ENCODE peak calls at places on chromosomes 3 and 15, in five cellular contexts. S is effector memory CD4-positive, alpha-beta T cell; A is heart left ventricle; G is right cardiac atrium; O is SK-N-MC. U is an unnamed sample.
A peak's percentile ranks its signal among the peaks of the same experiment; 100 is the strongest.

GRCh38 chr15:101088788-101089578 is 162.9 kb downstream of the CHSY1 start:
- DNase-seq in S (peak; percentile 61), O (no peak), G (peak; percentile 76), A (peak; percentile 76), U (no peak)

GRCh38 chr15:43274136-43274535 is 7.4 kb upstream of the TGM5 start:
- DNase-seq in O (no peak), S (no peak), G (peak; percentile 59), A (peak; percentile 94), U (peak; percentile 61)

GRCh38 chr15:74957301-74958035 is 896 bp upstream of the RPP25 start:
- DNase-seq in O (no peak), G (peak; percentile 73), A (peak; percentile 70), S (no peak), U (no peak)

GRCh38 chr15:37004981-37005735 is 95.2 kb downstream of the MEIS2 start:
- DNase-seq in G (no peak), S (no peak), A (no peak), O (no peak), U (no peak)

GRCh38 chr3:64667887-64668581 is 19.8 kb downstream of the ADAMTS9 start:
- DNase-seq in O (no peak), G (peak; percentile 72), S (no peak), A (peak; percentile 75), U (no peak)

GRCh38 chr3:176690470-176690869 is 506.8 kb downstream of the TBL1XR1 start:
- DNase-seq in A (no peak), O (no peak), S (no peak), G (no peak), U (no peak)

GRCh38 chr3:49238274-49239127 is 38.5 kb downstream of the C3orf62 start:
- DNase-seq in S (no peak), G (no peak), O (no peak), A (peak; percentile 41), U (peak; percentile 78)

GRCh38 chr15:78177447-78177873 is 28.3 kb downstream of the IDH3A start:
- DNase-seq in A (peak; percentile 43), S (no peak), G (no peak), O (no peak), U (no peak)

GRCh38 chr3:72439321-72440183 is 408.7 kb downstream of the SHQ1 start:
- DNase-seq in A (no peak), G (no peak), O (no peak), S (no peak), U (no peak)

GRCh38 chr15:65056868-65057548 is 10.8 kb downstream of the RASL12 start:
- DNase-seq in S (no peak), A (no peak), G (no peak), O (no peak), U (no peak)

GRCh38 chr15:66172339-66172980 is 81.1 kb downstream of the MEGF11 start:
- DNase-seq in G (no peak), O (no peak), A (no peak), S (no peak), U (no peak)

GRCh38 chr3:30319713-30320112 is 286.7 kb upstream of the TGFBR2 start:
- DNase-seq in G (peak; percentile 45), S (peak; percentile 6), A (peak; percentile 27), O (no peak), U (no peak)

GRCh38 chr3:14297784-14298236 is 104.6 kb upstream of the SLC6A6 start:
- DNase-seq in G (peak; percentile 70), A (peak; percentile 68), O (no peak), S (no peak), U (no peak)

GRCh38 chr15:65307978-65308377 is 3.5 kb downstream of the RNU5B-1 start:
- DNase-seq in O (no peak), A (no peak), G (no peak), S (no peak), U (no peak)

GRCh38 chr15:69704229-69704628 is 251.6 kb downstream of the RPLP1 start:
- DNase-seq in G (no peak), S (no peak), O (no peak), A (no peak), U (no peak)

GRCh38 chr3:56758539-56758981 is 43.2 kb downstream of the ARHGEF3 start:
- DNase-seq in G (no peak), A (no peak), O (no peak), S (no peak), U (no peak)

GRCh38 chr3:12444582-12445468 is 39.5 kb upstream of the TSEN2 start:
- DNase-seq in G (no peak), A (no peak), O (no peak), S (no peak), U (no peak)

GRCh38 chr3:162670181-162670580 is 1173.6 kb downstream of the OTOL1 start:
- DNase-seq in S (no peak), G (no peak), O (no peak), A (no peak), U (no peak)

GRCh38 chr15:44712108-44713005 is 1.0 kb downstream of the B2M start:
- DNase-seq in A (peak; percentile 79), G (peak; percentile 69), S (peak; percentile 61), O (no peak), U (peak; percentile 24)

GRCh38 chr3:69032137-69032536 is 18.7 kb upstream of the EOGT start:
- DNase-seq in G (no peak), A (no peak), O (no peak), S (no peak), U (no peak)

GRCh38 chr15:47951761-47952160 is 169.0 kb upstream of the SLC24A5 start:
- DNase-seq in S (no peak), G (no peak), O (no peak), A (no peak), U (no peak)

GRCh38 chr3:79367803-79368202 is 400.0 kb downstream of the ROBO1 start:
- DNase-seq in S (no peak), G (no peak), O (no peak), A (no peak), U (no peak)

GRCh38 chr3:126948980-126949535 is 33.9 kb upstream of the PLXNA1 start:
- DNase-seq in G (no peak), S (no peak), A (peak; percentile 75), O (no peak), U (no peak)

GRCh38 chr15:98865397-98866339 is 141.9 kb downstream of the PGPEP1L start:
- DNase-seq in O (no peak), S (peak; percentile 64), G (peak; percentile 86), A (peak; percentile 84), U (peak; percentile 83)

GRCh38 chr15:96887730-96888129 is 557.2 kb downstream of the NR2F2 start:
- DNase-seq in A (no peak), S (no peak), G (no peak), O (no peak), U (no peak)

GRCh38 chr15:60299452-60300047 is 98.2 kb downstream of the ANXA2 start:
- DNase-seq in G (peak; percentile 17), S (no peak), A (peak; percentile 30), O (peak; percentile 95), U (no peak)

GRCh38 chr15:68206711-68207151 is 1.6 kb upstream of the CALML4 start:
- DNase-seq in A (no peak), G (no peak), O (no peak), S (no peak), U (no peak)

GRCh38 chr15:68204776-68205557 is at the start of gene CALML4:
- DNase-seq in A (peak; percentile 76), S (no peak), G (peak; percentile 78), O (no peak), U (peak; percentile 75)

GRCh38 chr15:68207176-68207935 is 2.2 kb upstream of the CALML4 start:
- DNase-seq in A (no peak), O (no peak), G (no peak), S (no peak), U (no peak)

GRCh38 chr15:68205558-68205944 is 419 bp upstream of the CALML4 start:
- DNase-seq in S (no peak), A (no peak), G (no peak), O (no peak), U (no peak)

DNA sequence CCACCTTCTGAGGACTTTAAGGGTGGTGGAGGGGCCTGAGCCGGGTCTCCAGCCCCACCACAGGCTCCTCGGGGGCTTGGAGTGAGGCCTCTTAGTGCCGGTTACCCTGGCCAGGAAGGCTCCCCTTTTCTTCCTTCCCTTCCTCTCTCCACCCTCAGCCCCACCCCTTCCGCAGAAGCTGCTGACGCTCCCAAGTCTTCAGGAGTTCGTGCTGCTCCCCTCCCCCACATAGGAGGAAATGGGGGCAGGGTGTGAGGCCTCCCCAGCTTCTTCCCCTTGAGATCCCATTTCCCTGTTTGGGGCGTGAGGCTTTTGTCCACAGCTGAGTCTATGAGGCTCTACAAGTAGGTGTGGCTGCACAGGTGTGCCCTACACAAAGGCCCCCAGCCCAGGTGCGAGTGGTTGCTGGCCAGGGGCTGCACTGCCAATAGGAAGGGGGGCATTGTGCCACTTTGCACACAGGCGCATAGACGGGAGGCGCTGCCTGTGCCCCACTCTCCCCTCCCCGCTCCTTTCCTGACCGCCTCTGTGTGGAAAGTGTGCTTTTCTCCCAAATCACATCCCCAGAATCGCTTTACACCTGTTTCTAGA is 912 bp upstream of the CALML4 start:
- DNase-seq in A (peak; percentile 81), S (no peak), G (peak; percentile 72), O (no peak), U (peak; percentile 77)
- H3K4me3 ChIP-seq in A (peak overlapping the region; percentile 16), S (no peak overlapping the region), G (no peak overlapping the region), O (peak overlapping the region; percentile 51), U (peak overlapping the region; percentile 37)

GRCh38 chr3:66297260-66297863 is 76.6 kb downstream of the SLC25A26 start:
- DNase-seq in S (no peak), O (no peak), A (no peak), G (no peak), U (no peak)
- H3K27ac ChIP-seq in S (peak overlapping the region; percentile 27), O (peak overlapping the region; percentile 78), A (peak overlapping the region; percentile 33), G (no peak overlapping the region), U (no peak overlapping the region)

DNA sequence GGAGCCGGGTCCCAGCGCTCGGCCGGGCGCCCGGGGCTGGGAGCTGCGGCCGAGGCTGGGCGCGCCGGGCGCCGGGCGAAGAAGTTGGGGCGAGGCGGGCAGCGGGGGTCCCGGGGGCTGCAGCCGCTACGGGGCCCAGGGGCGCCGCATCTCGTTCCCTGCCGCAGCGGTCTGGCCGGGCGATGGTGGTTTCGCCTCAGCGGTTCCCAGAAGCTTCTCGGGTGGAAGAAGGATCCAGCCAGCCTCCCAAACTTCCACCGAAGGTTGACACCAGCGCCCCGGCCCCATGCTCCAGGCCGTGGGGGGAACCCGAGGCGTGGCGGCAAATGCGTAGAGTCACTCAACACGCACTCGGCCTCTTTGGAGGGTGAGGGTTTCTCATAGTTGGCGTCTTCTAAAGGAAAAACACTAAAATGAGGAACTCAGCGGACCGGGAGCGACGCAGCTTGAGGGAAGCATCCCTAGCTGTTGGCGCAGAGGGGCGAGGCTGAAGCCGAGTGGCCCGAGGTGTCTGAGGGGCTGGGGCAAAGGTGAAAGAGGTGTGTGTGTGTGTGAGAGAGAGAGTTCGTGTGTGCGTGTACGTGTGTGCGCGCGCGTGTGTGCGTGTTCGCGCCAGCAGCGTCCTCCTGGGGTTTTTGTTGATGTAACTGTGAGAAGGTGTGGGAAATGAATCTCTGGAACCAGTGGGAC is 943 bp downstream of the BOC start:
- DNase-seq in A (peak; percentile 40), O (no peak), S (no peak), G (peak; percentile 45), U (no peak)
- H3K4me3 ChIP-seq in A (peak overlapping the region; percentile 89), O (peak overlapping the region; percentile 95), S (no peak overlapping the region), G (peak overlapping the region; percentile 66), U (peak overlapping the region; percentile 70)

GRCh38 chr3:71051259-71051595 is 532.3 kb downstream of the FOXP1 start:
- DNase-seq in A (no peak), G (no peak), O (no peak), S (no peak), U (no peak)
- H3K27ac ChIP-seq in A (peak overlapping the region; percentile 75), G (no peak overlapping the region), O (no peak overlapping the region), S (peak overlapping the region; percentile 72), U (peak overlapping the region; percentile 37)

GRCh38 chr15:39781147-39781966 is 1.3 kb downstream of the FSIP1 start:
- DNase-seq in S (no peak), A (no peak), G (no peak), O (no peak), U (no peak)
- H3K4me3 ChIP-seq in S (no peak overlapping the region), A (no peak overlapping the region), G (no peak overlapping the region), O (peak overlapping the region; percentile 98), U (peak overlapping the region; percentile 94)

GRCh38 chr3:136476280-136476679 is 226.1 kb downstream of the PCCB start:
- DNase-seq in S (no peak), A (no peak), G (no peak), O (no peak), U (no peak)
- H3K27ac ChIP-seq in S (no peak overlapping the region), A (no peak overlapping the region), G (no peak overlapping the region), O (no peak overlapping the region), U (no peak overlapping the region)

U was measured in ascending aorta.